ENCODE peak calls at places on chromosomes 1 and 21, in eight cellular contexts. S is tibial artery; E is K562; R is CD8-positive, alpha-beta T cell; G is brain microvascular endothelial cell; X is GM23248; U is H9; K is right lobe of liver. Z is an unnamed sample.

GRCh38 chr1:79825551-79825950 is 819.0 kb upstream of the ADGRL4 start:
- DNase-seq in E (no peak), K (no peak), U (no peak), X (no peak), S (no peak), G (no peak), R (no peak), Z (no peak)

GRCh38 chr1:20358761-20359263 is 68.1 kb downstream of the VWA5B1 start:
- DNase-seq in R (no peak), E (no peak), U (peak), S (no peak), X (peak), K (peak), G (no peak), Z (no peak)

GRCh38 chr1:56068908-56069307 is 510.5 kb downstream of the PLPP3 start:
- DNase-seq in G (no peak), X (peak), E (no peak), S (no peak), R (no peak), K (no peak), U (no peak), Z (no peak)

GRCh38 chr1:234544094-234544579 is 65.2 kb upstream of the TARBP1 start:
- DNase-seq in E (peak), S (peak), U (peak), K (no peak), G (peak), X (peak), R (peak), Z (peak)

GRCh38 chr1:21742578-21742977 is 40.4 kb downstream of the USP48 start:
- DNase-seq in E (no peak), S (no peak), G (no peak), U (no peak), R (no peak), X (no peak), K (no peak), Z (no peak)

GRCh38 chr21:43812957-43813730 is 23.8 kb downstream of the RRP1 start:
- DNase-seq in G (no peak), K (no peak), S (no peak), X (no peak), R (no peak), E (no peak), U (no peak), Z (no peak)

GRCh38 chr1:151196292-151196800 is 2.0 kb upstream of the PIP5K1A start:
- DNase-seq in U (peak), R (peak), S (peak), X (peak), K (peak), E (peak), G (peak), Z (peak)

GRCh38 chr1:31818204-31818603 is 2.4 kb upstream of the SPOCD1 start:
- DNase-seq in E (no peak), S (no peak), U (no peak), K (no peak), X (no peak), R (no peak), G (no peak), Z (no peak)

GRCh38 chr1:177645491-177645890 is 324.4 kb downstream of the SEC16B start:
- DNase-seq in U (no peak), S (no peak), K (no peak), E (no peak), G (no peak), X (no peak), R (no peak), Z (no peak)

GRCh38 chr1:12407050-12407961 is 177.5 kb downstream of the VPS13D start:
- DNase-seq in E (peak), G (peak), U (no peak), R (no peak), S (no peak), X (peak), K (no peak), Z (no peak)

GRCh38 chr21:36689324-36689723 is 9.6 kb upstream of the SIM2 start:
- DNase-seq in R (no peak), S (no peak), E (no peak), U (no peak), X (no peak), K (no peak), G (no peak), Z (no peak)

GRCh38 chr1:145992958-145993617 is 3.3 kb downstream of the TXNIP start:
- DNase-seq in K (no peak), U (no peak), G (no peak), E (no peak), R (no peak), S (no peak), X (no peak), Z (no peak)

GRCh38 chr1:212482352-212483153 is 49.8 kb downstream of the NENF start:
- DNase-seq in K (no peak), S (no peak), X (peak), R (no peak), U (no peak), E (no peak), G (peak), Z (no peak)

GRCh38 chr1:2454227-2454626 is 21.9 kb upstream of the PLCH2 start:
- DNase-seq in K (no peak), S (no peak), R (no peak), U (no peak), G (no peak), E (no peak), X (no peak), Z (no peak)

GRCh38 chr1:2452583-2453315 is 23.3 kb upstream of the PLCH2 start:
- DNase-seq in G (no peak), S (no peak), R (no peak), U (no peak), K (no peak), X (no peak), E (no peak), Z (no peak)

GRCh38 chr1:2455757-2456156 is 20.3 kb upstream of the PLCH2 start:
- DNase-seq in S (no peak), E (no peak), R (no peak), X (no peak), K (no peak), U (no peak), G (peak), Z (no peak)

GRCh38 chr1:2449636-2450454 is 26.2 kb upstream of the PLCH2 start:
- DNase-seq in K (no peak), G (no peak), E (no peak), U (no peak), R (no peak), S (no peak), X (no peak), Z (no peak)

DNA sequence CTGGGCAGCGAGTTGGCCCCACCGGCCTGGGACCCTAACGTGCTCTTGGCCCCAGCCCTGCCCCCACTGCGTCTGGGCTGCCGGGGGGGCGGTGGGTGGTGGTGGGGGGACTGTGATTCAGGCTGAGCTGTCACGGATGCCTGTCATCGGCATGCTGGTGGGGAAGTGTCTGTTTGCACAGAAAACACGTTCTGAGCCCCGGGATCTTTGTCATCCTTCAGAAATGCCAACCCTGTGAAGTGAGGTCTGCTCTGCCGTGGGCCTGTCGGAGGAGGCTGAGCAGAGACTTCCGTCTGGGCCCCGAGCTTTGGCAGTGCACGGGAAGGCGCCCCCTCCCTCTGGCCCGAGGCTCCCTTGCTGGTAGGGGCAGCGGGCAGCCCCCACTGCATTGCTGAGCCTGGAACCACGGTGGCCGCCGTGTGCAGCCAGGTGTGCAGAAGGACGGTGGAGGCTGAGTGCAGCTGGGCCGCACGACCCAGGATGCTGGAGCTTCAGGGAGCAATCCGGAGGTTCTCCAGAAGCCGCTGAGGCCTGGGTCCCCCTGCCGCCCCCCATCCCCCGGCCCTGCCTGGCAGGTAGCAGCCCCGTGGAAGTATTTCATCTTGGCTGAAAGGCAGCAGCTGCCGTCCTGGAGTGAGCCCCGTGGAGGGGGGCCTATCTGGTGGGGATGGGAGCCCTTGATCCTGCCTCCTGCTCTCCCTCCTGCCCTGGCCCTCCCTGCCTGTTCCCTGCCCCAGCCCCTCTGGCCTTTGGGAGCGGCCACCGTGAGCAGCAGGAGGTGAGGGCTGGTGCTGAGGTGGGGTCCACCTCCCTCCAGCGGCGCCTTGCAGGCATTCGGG is 24.1 kb upstream of the PLCH2 start:
- DNase-seq in R (no peak), S (no peak), U (no peak), E (no peak), K (no peak), G (peak), X (peak), Z (no peak)
- H3K27ac ChIP-seq in R (no peak), S (no peak), U (no peak), E (no peak), K (no peak), G (peak), X (no peak), Z (no peak)

DNA sequence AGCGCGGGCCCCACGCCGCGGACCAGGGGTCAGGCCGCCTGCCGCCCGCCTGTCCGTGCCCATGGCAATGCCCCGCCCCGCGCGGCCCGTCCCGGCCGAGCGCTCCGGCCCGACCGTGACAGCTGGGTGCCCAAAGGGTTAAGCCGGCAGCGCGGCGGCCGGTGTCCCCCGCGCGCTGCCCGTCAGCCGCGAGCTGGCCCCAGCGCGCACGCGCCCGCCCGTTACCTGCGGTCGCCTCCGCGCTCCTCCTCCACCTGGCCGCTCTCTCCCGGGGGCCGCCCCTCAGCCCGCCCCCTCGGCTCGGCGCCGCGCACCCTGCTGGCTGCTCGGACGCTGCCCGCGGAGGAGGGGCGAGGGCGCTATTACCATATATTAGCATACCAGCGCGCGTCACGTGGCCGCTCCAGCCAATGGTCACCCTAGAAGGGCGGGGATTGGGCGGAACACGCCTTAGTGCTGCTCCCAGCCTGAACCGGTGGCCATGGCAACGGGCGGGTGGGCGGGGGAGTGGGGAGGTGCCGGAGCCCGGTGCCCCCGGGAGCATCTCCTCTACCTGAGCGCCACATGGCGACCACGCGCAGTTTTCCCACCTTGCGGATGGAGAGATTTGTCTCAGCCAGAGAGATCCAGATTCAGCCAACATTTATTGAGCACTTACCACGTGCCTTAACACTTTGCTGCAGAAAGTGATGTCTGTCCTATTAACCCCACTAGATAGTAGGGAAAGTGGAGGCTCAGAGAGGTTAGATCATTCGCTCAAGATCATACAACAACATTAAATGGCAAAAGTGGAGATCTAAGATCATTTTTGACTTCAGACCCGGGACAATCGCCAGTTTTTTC is at the start of gene PHC2:
- DNase-seq in U (peak), G (peak), K (peak), X (peak), S (peak), R (peak), E (peak), Z (peak)
- H3K27ac ChIP-seq in U (no peak), G (peak), K (peak), X (no peak), S (peak), R (no peak), E (no peak), Z (no peak)

GRCh38 chr1:34792868-34793727 is at the start of gene GJA4:
- DNase-seq in S (no peak), X (no peak), G (no peak), R (no peak), U (no peak), E (peak), K (no peak), Z (peak)

GRCh38 chr1:34796990-34797389 is 4.2 kb downstream of the GJA4 start:
- DNase-seq in R (no peak), G (no peak), X (no peak), K (no peak), E (peak), S (no peak), U (no peak), Z (no peak)

GRCh38 chr1:34794790-34795180 is 2.0 kb downstream of the GJA4 start:
- DNase-seq in R (no peak), K (no peak), S (no peak), U (no peak), X (no peak), E (no peak), G (no peak), Z (no peak)

GRCh38 chr1:34794001-34794789 is 1.4 kb downstream of the GJA4 start:
- DNase-seq in K (no peak), G (no peak), S (no peak), R (no peak), U (no peak), X (no peak), E (no peak), Z (no peak)

GRCh38 chr1:34795916-34796315 is 3.1 kb downstream of the GJA4 start:
- DNase-seq in S (no peak), R (no peak), U (no peak), X (no peak), E (no peak), G (no peak), K (no peak), Z (no peak)
- H3K27ac ChIP-seq in S (peak), R (no peak), U (no peak), X (no peak), E (no peak), G (no peak), K (no peak), Z (no peak)

GRCh38 chr1:116089870-116090269 is 21.3 kb upstream of the MAB21L3 start:
- DNase-seq in R (no peak), U (no peak), E (no peak), G (no peak), S (no peak), X (no peak), K (no peak), Z (no peak)

GRCh38 chr1:116091083-116091482 is 20.1 kb upstream of the MAB21L3 start:
- DNase-seq in G (no peak), K (no peak), E (no peak), R (no peak), X (no peak), U (no peak), S (no peak), Z (no peak)

GRCh38 chr1:116092752-116093489 is 18.3 kb upstream of the MAB21L3 start:
- DNase-seq in G (no peak), X (no peak), R (no peak), E (no peak), S (no peak), K (no peak), U (no peak), Z (no peak)

GRCh38 chr1:116087628-116088027 is 23.6 kb upstream of the MAB21L3 start:
- DNase-seq in S (no peak), E (no peak), G (no peak), K (no peak), X (no peak), U (no peak), R (no peak), Z (no peak)
- H3K27ac ChIP-seq in S (no peak), E (no peak), G (no peak), K (no peak), X (no peak), U (no peak), R (no peak), Z (no peak)

GRCh38 chr1:167165948-167166702 is 54.6 kb upstream of the POU2F1 start:
- DNase-seq in E (no peak), R (no peak), U (peak), X (no peak), K (no peak), G (peak), S (no peak), Z (peak)
- H3K27ac ChIP-seq in E (no peak), R (no peak), U (peak), X (no peak), K (no peak), G (no peak), S (no peak), Z (peak)

DNA sequence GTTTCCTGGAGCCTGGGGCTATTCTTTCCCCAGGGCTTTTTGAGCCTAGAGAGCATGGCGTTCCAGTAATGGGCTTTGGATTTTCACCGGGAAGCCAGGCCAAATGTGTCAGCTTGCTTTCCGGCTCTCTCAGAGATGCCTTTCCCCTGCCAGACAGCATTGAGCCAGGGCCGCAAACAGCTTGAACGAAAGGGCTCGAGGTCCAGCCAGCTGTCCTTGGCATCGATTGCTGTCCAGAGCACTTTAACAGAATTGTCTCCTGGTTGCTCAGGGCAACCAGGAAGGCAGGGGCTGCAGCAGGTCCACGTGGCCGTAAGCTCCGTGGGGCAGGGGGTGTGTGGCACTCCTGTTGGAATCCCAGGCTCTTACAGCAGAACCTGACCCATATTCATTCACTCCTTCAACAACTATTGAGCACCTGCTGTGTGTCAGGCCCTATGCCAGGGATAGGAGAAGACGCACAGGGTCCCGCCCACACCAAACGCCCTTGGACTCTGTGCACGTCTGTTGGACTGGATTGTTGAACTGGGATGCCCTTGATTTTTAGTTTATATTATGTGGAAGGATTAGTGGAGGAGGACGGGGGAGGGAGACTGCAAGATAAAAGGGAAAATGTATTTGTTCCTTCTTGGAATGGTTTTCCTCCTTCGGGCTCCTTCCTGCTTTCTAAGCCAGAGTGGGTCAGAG is 38.8 kb upstream of the EFHD2 start:
- DNase-seq in U (no peak), E (no peak), X (no peak), S (no peak), R (no peak), G (no peak), K (peak), Z (peak)
- H3K27ac ChIP-seq in U (no peak), E (no peak), X (no peak), S (no peak), R (no peak), G (no peak), K (peak), Z (no peak)

GRCh38 chr1:173474097-173474779 is 2.9 kb upstream of the PRDX6 start:
- DNase-seq in G (no peak), X (peak), R (no peak), E (no peak), U (no peak), S (no peak), K (no peak), Z (no peak)
- H3K27ac ChIP-seq in G (peak), X (peak), R (no peak), E (peak), U (no peak), S (peak), K (peak), Z (peak)

GRCh38 chr1:217484881-217485280 is 146.0 kb downstream of the GPATCH2 start:
- DNase-seq in U (no peak), R (no peak), K (no peak), X (no peak), G (no peak), S (no peak), E (no peak), Z (no peak)
- H3K27ac ChIP-seq in U (no peak), R (no peak), K (no peak), X (no peak), G (no peak), S (no peak), E (no peak), Z (no peak)

GRCh38 chr1:201498621-201499020 is 8.3 kb downstream of the CSRP1 start:
- DNase-seq in S (no peak), R (no peak), X (peak), G (no peak), U (no peak), K (no peak), E (no peak), Z (no peak)

GRCh38 chr1:201496296-201496690 is 10.6 kb downstream of the CSRP1 start:
- DNase-seq in S (no peak), U (no peak), R (no peak), K (no peak), G (no peak), X (no peak), E (no peak), Z (no peak)

GRCh38 chr1:201499191-201499590 is 7.7 kb downstream of the CSRP1 start:
- DNase-seq in U (no peak), R (no peak), X (peak), K (no peak), E (no peak), S (no peak), G (no peak), Z (no peak)

GRCh38 chr1:201499795-201500669 is 6.9 kb downstream of the CSRP1 start:
- DNase-seq in S (peak), G (no peak), X (peak), R (no peak), K (no peak), U (no peak), E (no peak), Z (no peak)

GRCh38 chr1:201497935-201498509 is 8.9 kb downstream of the CSRP1 start:
- DNase-seq in U (no peak), K (no peak), R (no peak), S (no peak), E (no peak), X (peak), G (no peak), Z (no peak)
- H3K27ac ChIP-seq in U (no peak), K (no peak), R (no peak), S (peak), E (no peak), X (no peak), G (no peak), Z (no peak)

GRCh38 chr1:157137051-157137772 is 983 bp downstream of the ETV3 start:
- DNase-seq in X (peak), E (peak), U (no peak), G (no peak), R (no peak), K (no peak), S (no peak), Z (peak)

GRCh38 chr1:157135070-157135469 is 3.1 kb downstream of the ETV3 start:
- DNase-seq in U (no peak), E (no peak), G (no peak), K (no peak), S (no peak), R (no peak), X (no peak), Z (no peak)

GRCh38 chr1:157137773-157138219 is 399 bp downstream of the ETV3 start:
- DNase-seq in U (no peak), K (no peak), X (peak), R (no peak), E (no peak), S (no peak), G (no peak), Z (no peak)

GRCh38 chr1:157135646-157136045 is 2.5 kb downstream of the ETV3 start:
- DNase-seq in X (no peak), K (no peak), S (no peak), E (no peak), U (no peak), R (no peak), G (no peak), Z (no peak)

DNA sequence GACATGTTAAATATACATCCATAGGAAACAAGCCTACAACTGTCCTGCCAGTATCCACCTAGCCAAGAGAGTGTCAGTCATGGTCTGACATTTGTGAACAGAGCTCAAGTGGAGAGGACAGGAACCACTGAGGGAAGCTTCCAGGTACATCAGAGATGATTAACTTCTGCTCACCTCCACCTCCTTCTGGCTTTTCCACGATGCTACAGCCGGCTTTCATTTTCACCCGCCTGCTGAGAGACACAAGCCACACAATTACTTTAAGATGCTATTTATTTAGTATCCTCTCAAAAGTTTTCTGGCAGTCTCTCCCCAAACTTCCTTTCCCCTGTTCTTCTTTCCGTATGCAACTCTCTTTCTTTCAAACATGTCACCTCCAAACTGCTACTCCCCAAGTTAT is 2.1 kb downstream of the ETV3 start:
- DNase-seq in K (no peak), S (no peak), X (no peak), U (no peak), G (no peak), R (no peak), E (no peak), Z (peak)
- H3K27ac ChIP-seq in K (no peak), S (no peak), X (peak), U (no peak), G (no peak), R (no peak), E (no peak), Z (no peak)